ENCODE peak calls at places on chromosomes 1 and 21, in nine cellular contexts. F is stimulated activated naive CD4-positive, alpha-beta T cell treated with Interleukin-2 at 50 U/mL for 16 hours; K is Ammon's horn; N is GM19239; M is AG09319; T is dorsolateral prefrontal cortex; Y is ovary; E is naive thymus-derived CD8-positive, alpha-beta T cell; Q is posterior cingulate gyrus. U is an unnamed sample.

GRCh38 chr1:233113009-233113712 is 162.8 kb downstream of the NTPCR start:
- DNase-seq in F (no peak), K (peak), N (no peak), M (peak), T (no peak), Y (peak), E (no peak), Q (peak), U (no peak)

GRCh38 chr1:156816561-156817328 is at the start of gene SH2D2A:
- DNase-seq in F (peak), K (no peak), N (peak), M (no peak), T (no peak), Y (no peak), E (peak), Q (no peak), U (no peak)

GRCh38 chr1:55120538-55120937 is 81.2 kb downstream of the PCSK9 start:
- DNase-seq in F (no peak), K (no peak), N (no peak), M (no peak), T (no peak), Y (no peak), E (no peak), Q (no peak), U (no peak)

GRCh38 chr1:234327577-234328164 is 45.6 kb upstream of the COA6 start:
- DNase-seq in F (no peak), K (no peak), N (no peak), M (no peak), T (no peak), Y (no peak), E (no peak), Q (no peak), U (no peak)

GRCh38 chr1:36513676-36514473 is 31.2 kb upstream of the CSF3R start:
- DNase-seq in F (no peak), K (no peak), N (no peak), M (no peak), T (no peak), Y (no peak), E (no peak), Q (no peak), U (no peak)

GRCh38 chr1:233278621-233279020 is 16.9 kb downstream of the PCNX2 start:
- DNase-seq in F (no peak), K (no peak), N (no peak), M (no peak), T (no peak), Y (no peak), E (no peak), Q (no peak), U (no peak)

GRCh38 chr1:183164350-183164749 is 21.7 kb upstream of the LAMC2 start:
- DNase-seq in F (no peak), K (no peak), N (no peak), M (no peak), T (no peak), Y (no peak), E (no peak), Q (no peak), U (no peak)

GRCh38 chr1:154328318-154329151 is 3.2 kb downstream of the ATP8B2 start:
- DNase-seq in F (peak), K (peak), N (peak), M (no peak), T (peak), Y (peak), E (peak), Q (peak), U (peak)

GRCh38 chr21:28737671-28738279 is 254.9 kb downstream of the LTN1 start:
- DNase-seq in F (no peak), K (no peak), N (no peak), M (no peak), T (no peak), Y (no peak), E (no peak), Q (no peak), U (no peak)

GRCh38 chr1:201614262-201615015 is 75.5 kb downstream of the NAV1 start:
- DNase-seq in F (no peak), K (no peak), N (no peak), M (no peak), T (no peak), Y (peak), E (no peak), Q (peak), U (no peak)

GRCh38 chr1:42750041-42750440 is 10.0 kb upstream of the CLDN19 start:
- DNase-seq in F (no peak), K (no peak), N (no peak), M (no peak), T (no peak), Y (no peak), E (no peak), Q (no peak), U (no peak)

GRCh38 chr1:44012941-44013609 is 18.2 kb downstream of the SLC6A9 start:
- DNase-seq in F (no peak), K (peak), N (no peak), M (no peak), T (no peak), Y (no peak), E (no peak), Q (no peak), U (peak)

GRCh38 chr1:240242601-240243144 is 151.0 kb downstream of the FMN2 start:
- DNase-seq in F (no peak), K (no peak), N (no peak), M (peak), T (no peak), Y (no peak), E (no peak), Q (no peak), U (no peak)

GRCh38 chr1:81113688-81114087 is 687.0 kb upstream of the ADGRL2 start:
- DNase-seq in F (no peak), K (no peak), N (no peak), M (no peak), T (no peak), Y (no peak), E (no peak), Q (no peak), U (no peak)

GRCh38 chr21:46208761-46209721 is 19.5 kb downstream of the LSS start:
- DNase-seq in F (no peak), K (no peak), N (no peak), M (no peak), T (no peak), Y (no peak), E (no peak), Q (peak), U (no peak)

GRCh38 chr1:168085401-168085872 is 51.3 kb downstream of the GPR161 start:
- DNase-seq in F (no peak), K (peak), N (no peak), M (no peak), T (no peak), Y (peak), E (no peak), Q (no peak), U (no peak)

GRCh38 chr1:203186446-203187305 is at the start of gene CHI3L1:
- DNase-seq in F (no peak), K (peak), N (no peak), M (no peak), T (no peak), Y (peak), E (no peak), Q (peak), U (no peak)

GRCh38 chr21:42003051-42003461 is 7.1 kb downstream of the ZBTB21 start:
- DNase-seq in F (peak), K (no peak), N (no peak), M (no peak), T (no peak), Y (no peak), E (no peak), Q (no peak), U (no peak)

GRCh38 chr1:153888518-153888917 is 34.3 kb downstream of the GATAD2B start:
- DNase-seq in F (no peak), K (no peak), N (peak), M (no peak), T (no peak), Y (no peak), E (no peak), Q (no peak), U (no peak)

GRCh38 chr1:15425521-15425920 is 12.7 kb upstream of the CTRC start:
- DNase-seq in F (no peak), K (no peak), N (no peak), M (no peak), T (no peak), Y (no peak), E (no peak), Q (no peak), U (no peak)

GRCh38 chr1:213087911-213088310 is 36.9 kb downstream of the RPS6KC1 start:
- DNase-seq in F (no peak), K (no peak), N (no peak), M (no peak), T (no peak), Y (no peak), E (no peak), Q (no peak), U (no peak)

U was measured in amygdala.